ENCODE peak calls at places on chromosomes 3 and 15, in ten cellular contexts. Q is AG04450; Z is astrocyte of the spinal cord; A is CD8-positive, alpha-beta T cell; D is IMR-90; I is mucosa of descending colon; F is hepatocyte; K is heart right ventricle; P is brain microvascular endothelial cell; X is fibroblast of mammary gland. E is an unnamed sample.

GRCh38 chr3:45773714-45774449 is 22.5 kb downstream of the SLC6A20 start:
- DNase-seq in X (no peak), P (no peak), D (no peak), Z (no peak), Q (no peak), K (no peak), A (no peak), F (peak; percentile 58), I (peak; percentile 60), E (no peak)

GRCh38 chr15:39444729-39445470 is 136.0 kb upstream of the THBS1 start:
- DNase-seq in K (no peak), D (no peak), X (no peak), A (no peak), Z (no peak), P (no peak), I (no peak), F (no peak), Q (no peak), E (no peak)

GRCh38 chr3:86867990-86868389 is 123.0 kb downstream of the VGLL3 start:
- DNase-seq in Q (peak; percentile 27), D (peak; percentile 77), I (no peak), K (no peak), X (peak; percentile 30), A (no peak), F (no peak), Z (peak; percentile 53), P (no peak), E (peak; percentile 61)

GRCh38 chr3:52827441-52827840 is 3.0 kb downstream of the ITIH4 start:
- DNase-seq in I (no peak), K (no peak), Q (no peak), X (peak; percentile 17), A (no peak), D (peak; percentile 35), P (peak; percentile 48), Z (peak; percentile 28), F (peak; percentile 31), E (no peak)

GRCh38 chr3:130380398-130380797 is 34.9 kb downstream of the COL6A5 start:
- DNase-seq in X (no peak), P (no peak), Q (no peak), F (no peak), I (no peak), A (no peak), K (no peak), Z (no peak), D (no peak), E (no peak)

GRCh38 chr3:155748611-155749365 is 3.9 kb upstream of the PLCH1 start:
- DNase-seq in A (no peak), F (peak; percentile 36), I (no peak), Z (no peak), K (no peak), P (no peak), D (no peak), X (peak; percentile 53), Q (no peak), E (no peak)

GRCh38 chr3:12508316-12508715 is 24.0 kb downstream of the TSEN2 start:
- DNase-seq in D (peak; percentile 100), F (peak; percentile 63), Q (peak; percentile 98), P (peak; percentile 98), Z (peak; percentile 98), K (no peak), I (no peak), X (peak; percentile 100), A (no peak), E (peak; percentile 92)

GRCh38 chr15:67185621-67186225 is 68.7 kb downstream of the AAGAB start:
- DNase-seq in D (no peak), Z (peak; percentile 74), P (no peak), F (no peak), K (no peak), X (peak; percentile 78), A (no peak), I (no peak), Q (no peak), E (no peak)

DNA sequence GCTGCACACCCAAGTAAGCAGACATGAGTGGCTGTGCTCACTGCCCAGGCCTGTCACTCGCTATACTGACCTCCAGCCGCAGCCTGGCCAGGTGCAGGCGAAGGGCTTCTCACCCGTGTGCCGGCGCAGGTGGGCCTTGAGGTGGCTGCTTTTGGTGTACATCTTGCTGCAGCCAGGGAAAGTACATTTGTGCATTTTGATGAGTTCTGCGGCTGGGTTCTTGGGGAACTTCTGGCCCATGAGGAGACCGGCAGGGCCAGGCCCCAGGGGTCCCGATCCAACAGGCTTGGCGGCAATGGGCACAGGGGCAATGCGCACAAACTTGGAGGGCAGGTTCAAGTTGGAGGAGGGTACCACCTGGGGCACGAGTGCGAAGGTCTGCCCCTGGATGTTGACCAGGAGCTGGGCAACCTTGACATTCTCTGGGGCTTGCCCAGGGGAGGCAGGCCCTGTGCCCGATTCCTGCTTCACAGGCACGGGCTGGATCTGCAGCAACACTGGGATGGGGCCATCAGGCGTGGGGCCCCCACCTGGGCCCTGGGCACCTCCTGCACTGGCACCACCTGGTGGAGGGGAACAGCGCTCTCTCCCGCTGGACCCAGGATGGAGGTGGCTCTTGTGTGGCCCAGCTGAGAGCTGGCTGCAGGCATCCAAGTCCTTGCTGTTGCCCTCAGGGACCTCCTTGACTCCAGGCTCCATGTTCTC is 5.3 kb downstream of the KLF15 start:
- DNase-seq in Q (no peak), D (no peak), A (no peak), X (no peak), Z (no peak), F (no peak), P (no peak), K (no peak), I (no peak), E (no peak)
- TF ChIP-seq CTCF in Q (no peak), D (no peak), A (no peak), X (no peak), Z (peak; percentile 8), F (no peak), P (no peak), K (no peak), I (no peak), E (no peak)

GRCh38 chr3:149375824-149376196 is 1.6 kb downstream of the TM4SF1 start:
- DNase-seq in P (no peak), I (no peak), D (no peak), F (no peak), K (no peak), Z (no peak), A (no peak), X (no peak), Q (no peak), E (no peak)
- H3K4me3 ChIP-seq in P (peak overlapping the region; percentile 77), I (no peak overlapping the region), D (peak overlapping the region; percentile 54), F (peak overlapping the region; percentile 3), K (peak overlapping the region; percentile 61), Z (peak overlapping the region; percentile 52), A (no peak overlapping the region), X (peak overlapping the region; percentile 57), Q (peak overlapping the region; percentile 65), E (no peak overlapping the region)

GRCh38 chr3:8501388-8502131 is at the start of gene LMCD1:
- DNase-seq in P (peak; percentile 95), I (peak; percentile 92), X (peak; percentile 96), K (peak; percentile 95), D (peak; percentile 95), Q (peak; percentile 89), F (peak; percentile 97), A (peak; percentile 74), Z (peak; percentile 98), E (peak; percentile 80)
- TF ChIP-seq CTCF in P (peak; percentile 3), I (no peak), X (no peak), K (no peak), D (peak; percentile 27), Q (peak; percentile 38), F (peak; percentile 10), A (no peak), Z (peak; percentile 16), E (peak; percentile 53)

GRCh38 chr15:52113246-52113645 is 671 bp upstream of the BCL2L10 start:
- DNase-seq in Q (no peak), I (no peak), P (no peak), D (no peak), Z (no peak), X (peak; percentile 50), F (no peak), A (no peak), K (no peak), E (no peak)

GRCh38 chr15:52115598-52116427 is 3.2 kb upstream of the BCL2L10 start:
- DNase-seq in D (peak; percentile 10), F (no peak), A (no peak), Q (no peak), Z (no peak), P (no peak), X (no peak), I (peak; percentile 68), K (no peak), E (no peak)

GRCh38 chr15:52114256-52114655 is 1.7 kb upstream of the BCL2L10 start:
- DNase-seq in K (no peak), D (no peak), Z (no peak), F (no peak), I (no peak), X (no peak), A (no peak), P (no peak), Q (no peak), E (no peak)

GRCh38 chr15:52113708-52114107 is 1.1 kb upstream of the BCL2L10 start:
- DNase-seq in F (no peak), X (no peak), A (no peak), Z (no peak), Q (no peak), P (no peak), K (no peak), D (no peak), I (no peak), E (no peak)

GRCh38 chr15:52114656-52115055 is 2.1 kb upstream of the BCL2L10 start:
- DNase-seq in Q (no peak), X (no peak), A (no peak), I (no peak), F (no peak), D (no peak), P (no peak), K (no peak), Z (no peak), E (no peak)
- H3K4me3 ChIP-seq in Q (no peak overlapping the region), X (no peak overlapping the region), A (no peak overlapping the region), I (no peak overlapping the region), F (no peak overlapping the region), D (no peak overlapping the region), P (no peak overlapping the region), K (no peak overlapping the region), Z (no peak overlapping the region), E (no peak overlapping the region)

GRCh38 chr15:98123297-98123696 is 162.8 kb downstream of the ARRDC4 start:
- DNase-seq in I (no peak), K (no peak), X (peak; percentile 40), D (no peak), Z (no peak), F (no peak), P (no peak), Q (no peak), A (no peak), E (no peak)
- TF ChIP-seq CTCF in I (no peak), K (no peak), X (no peak), D (no peak), Z (no peak), F (no peak), P (no peak), Q (no peak), A (no peak), E (no peak)

GRCh38 chr3:132543016-132543739 is 53.9 kb upstream of the ACKR4 start:
- DNase-seq in A (no peak), K (no peak), F (peak; percentile 26), Q (peak; percentile 84), D (peak; percentile 97), X (peak; percentile 97), I (no peak), Z (peak; percentile 95), P (peak; percentile 68), E (peak; percentile 87)
- H3K4me3 ChIP-seq in A (no peak overlapping the region), K (no peak overlapping the region), F (no peak overlapping the region), Q (no peak overlapping the region), D (no peak overlapping the region), X (no peak overlapping the region), I (no peak overlapping the region), Z (no peak overlapping the region), P (no peak overlapping the region), E (no peak overlapping the region)

E was measured in AG04449.